ENCODE peak calls at places on chromosomes 2 and 18, in eight cellular contexts. A is NCI-H345; T is prostate gland; N is activated CD4-positive, alpha-beta T cell treated with anti-CD3 and anti-CD28 coated beads for 1 hour; V is ACHN; R is glutamatergic neuron; E is dermis blood vessel endothelial cell; G is mucosa of gallbladder. F is an unnamed sample.

GRCh38 chr2:229713371-229714079 is 830 bp downstream of the DNER start:
- DNase-seq in T (no peak), E (peak), N (no peak), V (peak), A (peak), R (peak), G (no peak), F (peak)

GRCh38 chr2:218802595-218802994 is 20.6 kb downstream of the CYP27A1 start:
- DNase-seq in N (no peak), R (no peak), A (no peak), G (no peak), T (no peak), V (no peak), E (no peak), F (no peak)

GRCh38 chr2:187442378-187442777 is 5.7 kb downstream of the CALCRL start:
- DNase-seq in N (no peak), V (peak), R (no peak), E (peak), T (no peak), G (no peak), A (no peak), F (no peak)

GRCh38 chr2:150129921-150130320 is 357.5 kb downstream of the RND3 start:
- DNase-seq in G (no peak), A (no peak), T (no peak), R (no peak), N (no peak), V (no peak), E (no peak), F (no peak)

GRCh38 chr2:121248766-121249343 is 36.1 kb downstream of the TFCP2L1 start:
- DNase-seq in E (no peak), T (no peak), R (no peak), A (no peak), N (no peak), G (no peak), V (no peak), F (no peak)

GRCh38 chr18:49548266-49548665 is 13.6 kb upstream of the LIPG start:
- DNase-seq in T (no peak), A (no peak), G (no peak), N (no peak), R (no peak), E (no peak), V (no peak), F (no peak)

GRCh38 chr2:98148968-98149697 is 62.2 kb downstream of the VWA3B start:
- DNase-seq in T (no peak), G (peak), V (peak), R (no peak), A (no peak), N (no peak), E (peak), F (no peak)

GRCh38 chr18:79737426-79737825 is 57.8 kb downstream of the CTDP1 start:
- DNase-seq in V (no peak), N (no peak), T (no peak), E (no peak), R (no peak), G (no peak), A (no peak), F (no peak)

GRCh38 chr2:219421323-219421722 is 3.1 kb downstream of the DES start:
- DNase-seq in R (no peak), N (no peak), T (no peak), G (no peak), A (no peak), V (no peak), E (no peak), F (no peak)

GRCh38 chr18:29028560-29028959 is 851.6 kb upstream of the CDH2 start:
- DNase-seq in A (no peak), N (no peak), G (no peak), V (no peak), T (no peak), E (no peak), R (no peak), F (no peak)

GRCh38 chr18:14974576-14974975 is 226.6 kb downstream of the ANKRD30B start:
- DNase-seq in E (peak), V (peak), N (no peak), G (no peak), R (no peak), T (no peak), A (no peak), F (no peak)

F was measured in posterior cingulate gyrus.